ENCODE peak calls at places on chromosomes 4 and X, in six cellular contexts. V is fibroblast of lung, T is astrocyte, K is neural progenitor cell, Z is mesendoderm, I is mammary epithelial cell. H is an unnamed sample. For H3K36me3, the result is how much of the 10 kb centered on the place peaks cover.

GRCh38 chr4:107561481-107561880 is 158.6 kb downstream of the PAPSS1 start:
- DNase-seq in K (no peak), Z (peak), V (peak), T (peak), I (no peak), H (no peak)

GRCh38 chr4:159747983-159748382 is 645.1 kb downstream of the RAPGEF2 start:
- DNase-seq in I (no peak), Z (no peak), V (no peak), T (no peak), K (no peak), H (no peak)

GRCh38 chrX:110341189-110342035 is 17.2 kb upstream of the RTL9 start:
- DNase-seq in I (peak), V (peak), T (peak), K (no peak), Z (peak), H (peak)

GRCh38 chr4:184955636-184956035 is 62.7 kb upstream of the HELT start:
- DNase-seq in V (no peak), I (no peak), Z (no peak), T (no peak), K (no peak), H (no peak)

GRCh38 chr4:109005523-109005922 is 242.7 kb upstream of the ETNPPL start:
- DNase-seq in V (peak), Z (no peak), T (peak), I (peak), K (no peak), H (no peak)

GRCh38 chr4:169033660-169034059 is 23.6 kb upstream of the CBR4 start:
- DNase-seq in T (no peak), K (no peak), V (no peak), I (peak), Z (no peak), H (no peak)

GRCh38 chr4:76208005-76208765 is 5.4 kb downstream of the SCARB2 start:
- DNase-seq in Z (peak), K (no peak), T (peak), V (peak), I (peak), H (peak)

GRCh38 chr4:17447056-17447455 is 64.8 kb downstream of the QDPR start:
- DNase-seq in K (no peak), Z (no peak), I (no peak), T (peak), V (no peak), H (no peak)

GRCh38 chr4:23979534-23979933 is 89.7 kb upstream of the PPARGC1A start:
- DNase-seq in Z (no peak), T (no peak), I (no peak), V (no peak), K (peak), H (no peak)

GRCh38 chr4:184265566-184266351 is 48.1 kb upstream of the ENPP6 start:
- DNase-seq in V (peak), T (peak), I (peak), K (no peak), Z (peak), H (no peak)

GRCh38 chr4:142446965-142447474 is 399.1 kb downstream of the INPP4B start:
- DNase-seq in Z (no peak), T (no peak), K (no peak), V (no peak), I (no peak), H (no peak)

GRCh38 chrX:44343412-44343942 is at the start of gene EFHC2:
- DNase-seq in Z (peak), V (peak), T (peak), K (peak), I (no peak), H (peak)

GRCh38 chrX:153877571-153878261 is 8.3 kb downstream of the L1CAM start:
- DNase-seq in I (no peak), Z (no peak), T (no peak), K (no peak), V (no peak), H (peak)

GRCh38 chr4:7750972-7751371 is 188.7 kb downstream of the AFAP1 start:
- DNase-seq in Z (no peak), V (no peak), K (no peak), T (no peak), I (no peak), H (no peak)

GRCh38 chrX:134717698-134718328 is 59.5 kb upstream of the PLAC1 start:
- DNase-seq in V (no peak), K (no peak), T (peak), Z (no peak), I (peak), H (no peak)

GRCh38 chr4:188960411-188961093 is 821.3 kb downstream of the TRIML1 start:
- DNase-seq in K (no peak), V (no peak), T (peak), I (no peak), Z (peak), H (peak)

GRCh38 chr4:55853484-55854046 is at the start of gene EXOC1:
- DNase-seq in K (peak), Z (peak), V (peak), T (peak), I (peak), H (peak)

GRCh38 chr4:55854132-55854531 is 684 bp downstream of the EXOC1 start:
- DNase-seq in I (no peak), Z (no peak), T (no peak), V (no peak), K (no peak), H (no peak)

GRCh38 chr4:55851885-55852284 is 1.6 kb upstream of the EXOC1 start:
- DNase-seq in T (no peak), Z (peak), K (no peak), V (no peak), I (peak), H (no peak)

GRCh38 chr4:55849724-55850123 is 3.7 kb upstream of the EXOC1 start:
- DNase-seq in Z (no peak), T (no peak), I (no peak), V (no peak), K (no peak), H (no peak)
- H3K4me3 ChIP-seq in Z (no peak), T (no peak), I (no peak), V (no peak), K (no peak), H (no peak)

DNA sequence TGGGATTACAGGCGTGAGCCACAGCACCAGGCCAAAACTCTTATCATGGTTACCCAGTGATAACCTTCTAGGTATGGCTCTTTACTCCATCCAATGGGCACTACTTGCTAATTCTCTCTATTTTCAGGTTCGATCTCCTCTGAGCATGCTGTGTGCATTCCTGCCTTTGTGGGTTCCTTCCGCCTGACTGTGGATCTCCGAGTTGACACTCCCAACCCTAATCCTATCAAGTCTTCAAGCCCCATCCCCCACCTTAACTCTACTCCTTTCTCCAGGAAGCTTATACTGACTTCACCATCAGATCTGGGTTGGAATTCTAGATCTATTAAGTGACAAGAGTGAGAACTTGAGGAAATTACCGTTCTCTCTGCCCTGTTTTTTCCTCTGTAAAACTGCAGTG is 64.6 kb downstream of the ZAR1 start:
- DNase-seq in T (no peak), K (peak), V (no peak), Z (peak), I (no peak), H (no peak)
- H3K36me3 ChIP-seq in T (under half), K (under half), V (under half), Z (under half), I (under half), H (under half)

GRCh38 chrX:39729834-39730670 is 367.7 kb downstream of the BCOR start:
- DNase-seq in I (no peak), K (peak), V (no peak), T (peak), Z (no peak), H (no peak)
- H3K4me2 ChIP-seq in I (no peak), K (peak), V (no peak), T (peak), Z (no peak), H (peak)

GRCh38 chrX:135973548-135974278 is at the start of gene MMGT1:
- DNase-seq in T (peak), K (peak), V (peak), Z (peak), I (peak), H (peak)

GRCh38 chrX:135973025-135973547 is 702 bp downstream of the MMGT1 start:
- DNase-seq in V (peak), Z (no peak), I (peak), K (no peak), T (no peak), H (no peak)

GRCh38 chrX:135977611-135978010 is 3.8 kb upstream of the MMGT1 start:
- DNase-seq in Z (no peak), T (peak), K (no peak), I (peak), V (peak), H (no peak)

GRCh38 chrX:135975421-135975820 is 1.6 kb upstream of the MMGT1 start:
- DNase-seq in Z (no peak), K (no peak), I (no peak), T (no peak), V (no peak), H (no peak)

GRCh38 chrX:135974279-135974856 is 580 bp upstream of the MMGT1 start:
- DNase-seq in T (peak), Z (peak), V (peak), K (peak), I (no peak), H (no peak)
- H3K4me3 ChIP-seq in T (peak), Z (no peak), V (peak), K (peak), I (peak), H (peak)

DNA sequence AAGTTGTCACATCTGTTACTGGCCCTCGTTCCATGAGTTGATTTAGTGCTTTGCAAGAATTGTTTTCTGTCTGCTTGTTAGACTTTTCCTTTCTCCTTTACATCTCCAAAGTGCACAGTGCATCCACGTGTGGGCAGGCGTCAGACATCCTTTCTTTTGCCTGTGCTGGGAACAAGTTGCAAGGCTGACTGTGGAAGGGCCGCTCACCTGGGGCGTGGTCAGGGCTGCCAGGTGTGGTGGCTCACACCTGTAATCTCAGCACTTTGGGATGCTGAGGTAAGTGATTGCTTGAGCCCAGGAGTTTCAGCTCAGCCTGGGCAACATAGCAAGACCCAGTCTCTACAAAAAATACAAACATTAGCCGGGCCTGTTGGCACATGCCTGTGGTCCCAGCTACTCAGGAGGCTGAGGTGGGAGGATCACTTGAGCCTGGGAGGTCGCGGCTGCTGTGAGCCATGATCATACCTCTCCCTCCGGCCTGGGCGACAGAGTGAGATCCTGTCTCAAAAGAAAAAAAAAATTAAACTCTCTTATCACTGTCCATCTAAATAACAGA is 46.2 kb downstream of the RGS12 start:
- DNase-seq in I (no peak), V (no peak), T (no peak), Z (no peak), K (no peak), H (no peak)
- H3K36me3 ChIP-seq in I (under half), V (under half), T (under half), Z (under half), K (under half), H (under half)

GRCh38 chr4:176579233-176579632 is 213.5 kb downstream of the VEGFC start:
- DNase-seq in V (no peak), K (no peak), T (no peak), I (no peak), Z (peak), H (no peak)

GRCh38 chr4:176584031-176584430 is 208.7 kb downstream of the VEGFC start:
- DNase-seq in V (no peak), Z (no peak), I (no peak), T (peak), K (no peak), H (no peak)

GRCh38 chr4:176587920-176588319 is 204.8 kb downstream of the VEGFC start:
- DNase-seq in V (peak), Z (no peak), T (peak), I (peak), K (no peak), H (peak)

GRCh38 chr4:176588436-176588835 is 204.3 kb downstream of the VEGFC start:
- DNase-seq in V (no peak), K (no peak), I (no peak), Z (peak), T (no peak), H (no peak)

DNA sequence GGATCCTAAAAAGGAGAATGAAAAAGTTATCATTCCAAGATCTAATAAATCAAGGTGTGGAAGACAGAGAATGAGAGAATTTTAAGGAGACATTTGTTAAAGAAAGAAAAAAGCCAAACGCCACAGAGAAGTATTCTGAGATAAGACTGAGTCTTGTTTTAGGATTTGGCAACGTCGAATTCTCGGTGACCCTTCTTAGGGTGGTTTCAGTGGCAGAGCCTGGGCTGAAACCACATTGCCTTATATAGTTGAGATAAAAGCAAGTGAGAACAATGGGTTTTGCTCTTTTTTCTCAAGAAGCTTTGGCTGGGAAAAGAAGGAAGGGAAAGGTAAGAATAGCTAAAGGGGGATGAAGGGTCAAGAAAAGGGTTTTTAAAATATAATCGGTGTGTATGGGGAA is 209.4 kb downstream of the VEGFC start:
- DNase-seq in V (no peak), K (no peak), Z (no peak), I (no peak), T (no peak), H (no peak)
- H3K4me2 ChIP-seq in V (no peak), K (no peak), Z (no peak), I (no peak), T (no peak), H (no peak)

DNA sequence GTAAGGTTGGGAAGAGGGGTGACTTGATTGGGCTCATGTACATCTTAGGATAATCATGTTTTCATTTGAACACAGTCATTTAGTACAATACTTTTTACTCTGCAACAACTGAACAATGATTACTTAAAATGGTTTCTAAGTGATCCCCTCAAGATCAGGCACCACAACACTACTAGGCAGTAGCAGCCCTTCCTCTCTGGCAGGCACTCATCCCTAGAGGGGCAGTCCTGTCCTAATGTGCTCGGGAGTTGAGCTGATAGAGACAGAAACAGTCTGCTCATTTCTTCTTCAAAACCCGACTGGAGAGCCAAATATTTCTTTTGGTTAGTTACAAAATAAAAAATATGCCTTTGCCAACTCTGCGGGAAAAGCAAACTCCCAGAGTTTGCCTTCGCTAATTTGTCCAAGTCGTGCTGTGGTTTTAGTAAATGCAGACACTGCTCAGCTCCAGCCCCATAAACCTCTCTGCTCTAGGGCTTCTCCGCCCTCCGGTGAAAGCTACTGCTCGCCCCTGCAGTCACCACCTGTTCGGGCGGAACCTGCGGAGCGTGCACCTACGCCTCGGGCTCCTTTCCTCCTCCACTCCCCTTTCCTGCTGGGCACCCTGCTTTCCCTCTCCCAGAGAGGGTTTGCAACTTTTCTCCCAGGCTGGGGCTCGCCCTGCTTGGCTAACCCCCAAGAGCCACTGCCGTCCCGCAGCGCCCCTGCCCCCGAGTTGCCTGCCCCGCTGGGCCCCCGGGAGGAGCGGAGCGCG is 524 bp upstream of the NPNT start:
- DNase-seq in V (peak), T (peak), K (peak), Z (no peak), I (peak), H (peak)
- H3K4me3 ChIP-seq in V (peak), T (peak), K (peak), Z (no peak), I (peak), H (peak)

H was measured in osteoblast.